ENCODE peak calls at places on chromosomes 13 and 19, in four cellular contexts. One of them, this sample, is unnamed.

GRCh38 chr19:13079542-13079986 is 23.1 kb downstream of the LYL1 start:
- DNase-seq in CD8-positive, alpha-beta memory T cell: no peak
- DNase-seq in ascending aorta: no peak
- DNase-seq in RCC 7860: no peak
- DNase-seq in this sample: peak; percentile 66

GRCh38 chr13:42654760-42655159 is 80.8 kb downstream of the TNFSF11 start:
- DNase-seq in ascending aorta: no peak
- DNase-seq in RCC 7860: no peak
- DNase-seq in CD8-positive, alpha-beta memory T cell: no peak
- DNase-seq in this sample: no peak

GRCh38 chr19:32708457-32708856 is 11.1 kb upstream of the TDRD12 start:
- DNase-seq in RCC 7860: no peak
- DNase-seq in CD8-positive, alpha-beta memory T cell: no peak
- DNase-seq in ascending aorta: no peak
- DNase-seq in this sample: no peak

GRCh38 chr19:47613165-47614146 is 4.5 kb downstream of the BICRA start:
- DNase-seq in ascending aorta: no peak
- DNase-seq in CD8-positive, alpha-beta memory T cell: no peak
- DNase-seq in RCC 7860: no peak
- DNase-seq in this sample: no peak

GRCh38 chr13:40682449-40683240 is 16.2 kb upstream of the FOXO1 start:
- DNase-seq in ascending aorta: no peak
- DNase-seq in CD8-positive, alpha-beta memory T cell: no peak
- DNase-seq in RCC 7860: peak; percentile 31
- DNase-seq in this sample: no peak

GRCh38 chr13:78587395-78587794 is 16.0 kb downstream of the POU4F1 start:
- DNase-seq in ascending aorta: no peak
- DNase-seq in CD8-positive, alpha-beta memory T cell: no peak
- DNase-seq in RCC 7860: no peak
- DNase-seq in this sample: no peak

GRCh38 chr13:37751025-37751424 is 118.5 kb downstream of the TRPC4 start:
- DNase-seq in RCC 7860: no peak
- DNase-seq in CD8-positive, alpha-beta memory T cell: no peak
- DNase-seq in ascending aorta: no peak
- DNase-seq in this sample: no peak

GRCh38 chr19:18626906-18627305 is 9.9 kb upstream of the KLHL26 start:
- DNase-seq in RCC 7860: no peak
- DNase-seq in ascending aorta: no peak
- DNase-seq in CD8-positive, alpha-beta memory T cell: no peak
- DNase-seq in this sample: no peak

This sample was measured in Peyer's patch.